ENCODE peak calls at places on chromosomes 11 and 22, in five cellular contexts. T is IMR-90, V is pancreas, N is nephron progenitor cell, D is tibial nerve. P is an unnamed sample.

GRCh38 chr22:29539105-29539504 is 14.5 kb downstream of the THOC5 start:
- DNase-seq in N (no peak), T (no peak), V (no peak), D (no peak), P (no peak)

GRCh38 chr22:45455212-45455611 is 41.7 kb downstream of the RIBC2 start:
- DNase-seq in D (no peak), N (no peak), V (no peak), T (no peak), P (no peak)

GRCh38 chr11:46277313-46277622 is 194 bp upstream of the CREB3L1 start:
- DNase-seq in T (peak), N (no peak), D (no peak), V (peak), P (no peak)

GRCh38 chr11:129766858-129767604 is 48.6 kb upstream of the TMEM45B start:
- DNase-seq in N (peak), V (no peak), T (peak), D (no peak), P (peak)

GRCh38 chr11:62472063-62472884 is 53.4 kb downstream of the SCGB1A1 start:
- DNase-seq in N (no peak), T (peak), V (no peak), D (no peak), P (no peak)

GRCh38 chr22:39656495-39657490 is 86.2 kb downstream of the CACNA1I start:
- DNase-seq in N (no peak), D (no peak), T (no peak), V (no peak), P (no peak)

GRCh38 chr11:1770528-1770927 is 6.8 kb upstream of the CTSD start:
- DNase-seq in T (no peak), V (peak), N (no peak), D (no peak), P (no peak)

GRCh38 chr11:77401486-77402217 is 72.2 kb downstream of the PAK1 start:
- DNase-seq in N (no peak), T (no peak), V (no peak), D (no peak), P (no peak)

GRCh38 chr11:19714093-19714386 is 1.4 kb downstream of the NAV2 start:
- DNase-seq in T (peak), N (no peak), D (no peak), V (no peak), P (no peak)

GRCh38 chr11:9601041-9601875 is 27.8 kb downstream of the WEE1 start:
- DNase-seq in D (no peak), N (no peak), T (peak), V (no peak), P (no peak)

GRCh38 chr11:96207459-96208449 is 135.2 kb downstream of the MAML2 start:
- DNase-seq in V (no peak), D (no peak), T (peak), N (no peak), P (no peak)

GRCh38 chr11:6269994-6270393 is 10.4 kb downstream of the CCKBR start:
- DNase-seq in V (no peak), T (no peak), D (no peak), N (no peak), P (no peak)

GRCh38 chr22:17851754-17852153 is 77.5 kb upstream of the BID start:
- DNase-seq in V (no peak), D (no peak), N (no peak), T (no peak), P (no peak)

GRCh38 chr11:73980001-73980960 is 2.4 kb downstream of the UCP2 start:
- DNase-seq in V (peak), N (no peak), T (peak), D (no peak), P (no peak)

GRCh38 chr11:68845351-68846002 is 3.8 kb upstream of the CPT1A start:
- DNase-seq in T (no peak), N (no peak), D (no peak), V (no peak), P (no peak)

GRCh38 chr22:28231423-28231822 is 312.4 kb upstream of the PITPNB start:
- DNase-seq in T (peak), D (no peak), V (no peak), N (peak), P (no peak)

GRCh38 chr11:82996966-82997606 is 74.6 kb downstream of the RAB30 start:
- DNase-seq in V (peak), D (no peak), T (no peak), N (no peak), P (no peak)

GRCh38 chr11:31414338-31414737 is 44.7 kb downstream of the DNAJC24 start:
- DNase-seq in V (no peak), D (no peak), N (no peak), T (no peak), P (no peak)

GRCh38 chr11:394034-394857 is at the start of gene PKP3:
- DNase-seq in T (peak), N (no peak), D (no peak), V (peak), P (no peak)

GRCh38 chr11:113176561-113176960 is 137.8 kb upstream of the TTC12 start:
- DNase-seq in D (no peak), V (no peak), N (no peak), T (no peak), P (no peak)

GRCh38 chr22:45227645-45228400 is 12.9 kb downstream of the KIAA0930 start:
- DNase-seq in N (no peak), T (no peak), D (no peak), V (no peak), P (no peak)

GRCh38 chr11:114395776-114396175 is 4.5 kb downstream of the C11orf71 start:
- DNase-seq in D (no peak), T (no peak), N (no peak), V (no peak), P (no peak)

GRCh38 chr11:44539971-44540370 is 25.5 kb upstream of the CD82 start:
- DNase-seq in V (no peak), D (no peak), N (no peak), T (no peak), P (no peak)

GRCh38 chr11:133576351-133576750 is 44.0 kb upstream of the OPCML start:
- DNase-seq in V (no peak), N (peak), D (no peak), T (no peak), P (no peak)

GRCh38 chr11:76143274-76143673 is 63.0 kb downstream of the WNT11 start:
- DNase-seq in T (no peak), D (no peak), N (no peak), V (no peak), P (no peak)

GRCh38 chr11:14971865-14972580 is at the start of gene CALCA:
- DNase-seq in T (no peak), D (no peak), N (peak), V (no peak), P (no peak)

GRCh38 chr22:37244114-37244921 is at the start of gene RAC2:
- DNase-seq in T (peak), D (no peak), V (peak), N (peak), P (no peak)

GRCh38 chr11:33396361-33396760 is 139.2 kb downstream of the HIPK3 start:
- DNase-seq in N (no peak), D (no peak), V (no peak), T (no peak), P (no peak)

GRCh38 chr22:18970948-18971315 is 34.8 kb upstream of the PRODH start:
- DNase-seq in V (no peak), N (no peak), D (no peak), T (no peak), P (no peak)

GRCh38 chr11:59463176-59463575 is 6.4 kb downstream of the OR4D6 start:
- DNase-seq in D (peak), V (no peak), N (no peak), T (no peak), P (no peak)
- TF ChIP-seq CTCF in D (no peak), V (no peak), N (no peak), T (no peak), P (no peak)

GRCh38 chr11:115677190-115677589 is 173.0 kb upstream of the CADM1 start:
- DNase-seq in V (no peak), D (no peak), T (no peak), N (no peak), P (no peak)

GRCh38 chr11:115676206-115676605 is 172.0 kb upstream of the CADM1 start:
- DNase-seq in D (no peak), T (no peak), N (no peak), V (no peak), P (no peak)

GRCh38 chr11:115679945-115680344 is 175.7 kb upstream of the CADM1 start:
- DNase-seq in N (no peak), D (no peak), V (no peak), T (no peak), P (no peak)

GRCh38 chr11:115676768-115677167 is 172.6 kb upstream of the CADM1 start:
- DNase-seq in T (peak), D (no peak), N (no peak), V (no peak), P (no peak)

GRCh38 chr11:115678942-115679341 is 174.7 kb upstream of the CADM1 start:
- DNase-seq in V (no peak), N (peak), D (no peak), T (no peak), P (no peak)
- TF ChIP-seq CTCF in V (no peak), N (no peak), D (no peak), T (no peak), P (no peak)

DNA sequence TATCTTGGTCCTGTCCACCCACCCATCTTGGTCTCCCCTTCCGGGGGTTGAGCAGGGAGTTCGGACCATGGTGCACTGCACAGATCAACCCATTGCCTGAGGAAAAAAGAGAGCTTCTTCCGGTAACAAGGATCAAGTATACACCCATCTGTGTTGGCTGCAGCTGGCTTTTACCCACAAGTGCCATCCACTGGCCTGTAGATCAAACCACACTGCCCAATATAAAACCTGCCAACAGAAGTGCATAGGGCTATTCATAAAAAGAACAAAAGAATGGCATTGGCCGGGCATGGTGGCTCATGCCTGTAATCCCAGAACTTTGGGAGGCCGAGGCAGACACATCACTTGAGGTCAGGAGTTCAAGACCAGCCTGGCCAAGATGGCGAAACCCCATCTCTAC is 94.5 kb downstream of the ZC3H12C start:
- DNase-seq in D (no peak), N (no peak), V (no peak), T (no peak), P (no peak)
- TF ChIP-seq CTCF in D (no peak), N (no peak), V (no peak), T (no peak), P (no peak)

GRCh38 chr22:42316988-42317387 is 46.5 kb upstream of the TCF20 start:
- DNase-seq in N (no peak), D (no peak), V (no peak), T (no peak), P (no peak)

GRCh38 chr22:42315392-42315756 is 44.9 kb upstream of the TCF20 start:
- DNase-seq in N (no peak), D (no peak), V (no peak), T (no peak), P (no peak)

GRCh38 chr22:42314709-42315391 is 44.4 kb upstream of the TCF20 start:
- DNase-seq in V (no peak), D (no peak), N (no peak), T (no peak), P (no peak)

GRCh38 chr22:42313204-42313603 is 42.8 kb upstream of the TCF20 start:
- DNase-seq in V (no peak), T (no peak), N (no peak), D (no peak), P (no peak)

DNA sequence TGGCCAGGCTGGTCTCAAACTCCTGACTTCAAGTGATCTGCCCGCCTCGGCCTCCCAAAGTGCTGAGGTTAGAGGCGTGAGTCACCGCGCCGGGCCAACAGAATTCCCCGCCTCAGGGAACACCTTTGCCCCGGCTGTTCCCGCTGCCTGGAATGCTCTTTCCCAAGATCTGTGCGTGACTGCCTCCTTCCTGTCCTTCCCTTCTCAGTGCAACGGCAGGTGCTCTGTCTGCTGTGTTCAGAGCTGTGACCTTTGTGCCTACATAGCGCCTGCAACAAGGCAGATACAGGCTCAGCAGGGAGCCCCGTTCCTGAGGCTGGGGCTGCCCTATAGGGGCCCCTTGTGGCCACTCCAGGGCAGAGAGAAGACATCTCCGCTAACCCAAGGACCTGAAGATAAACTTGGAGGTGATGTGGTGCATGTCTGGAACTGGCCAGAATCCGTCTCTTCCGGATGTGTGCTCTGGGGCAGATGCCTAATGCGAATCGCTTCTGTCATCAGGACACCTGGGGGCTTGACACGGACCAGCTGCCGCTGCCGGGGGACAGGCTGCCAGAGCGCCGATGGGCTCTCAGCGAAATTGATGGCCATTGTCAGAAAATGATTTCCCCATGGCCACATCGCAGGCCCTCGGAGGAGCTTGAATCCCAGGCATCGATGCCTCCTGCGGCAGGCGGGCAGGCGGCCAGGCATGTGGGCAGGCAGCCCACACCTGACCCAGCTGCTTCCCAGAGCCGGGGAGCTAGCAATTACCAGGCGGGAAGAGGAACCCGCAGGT is 43.5 kb upstream of the TCF20 start:
- DNase-seq in N (peak), T (peak), V (peak), D (no peak), P (no peak)
- TF ChIP-seq CTCF in N (peak), T (peak), V (no peak), D (peak), P (peak)